ENCODE peak calls at places on chromosomes 7 and 10, in nine cellular contexts. A is T-helper 2 cell; L is Peyer's patch; U is CD8-positive, alpha-beta memory T cell; J is T-helper 1 cell; T is CD14-positive monocyte; K is mesothelial cell of epicardium; C is effector memory CD8-positive, alpha-beta T cell; E is HTR-8/SVneo. I is an unnamed sample.

GRCh38 chr7:24706211-24707165 is 50.8 kb downstream of the GSDME start:
- DNase-seq in E (no peak), U (no peak), L (no peak), T (no peak), J (no peak), A (no peak), C (no peak), K (no peak), I (no peak)

GRCh38 chr10:35216303-35216905 is 89.8 kb downstream of the CREM start:
- DNase-seq in A (no peak), E (no peak), C (no peak), T (peak), K (no peak), J (no peak), U (no peak), L (peak), I (peak)

GRCh38 chr10:122495406-122496340 is 34.3 kb downstream of the HTRA1 start:
- DNase-seq in K (no peak), A (peak), T (no peak), C (no peak), E (no peak), J (no peak), U (peak), L (no peak), I (peak)

GRCh38 chr7:106419455-106420182 is 134.8 kb upstream of the NAMPT start:
- DNase-seq in C (no peak), J (no peak), A (no peak), E (no peak), K (no peak), U (no peak), L (no peak), T (no peak), I (peak)

GRCh38 chr10:3268025-3268424 is 95.4 kb upstream of the PITRM1 start:
- DNase-seq in L (no peak), E (no peak), C (no peak), T (no peak), J (no peak), K (no peak), A (no peak), U (no peak), I (no peak)

GRCh38 chr10:29189272-29189671 is 99.6 kb upstream of the LYZL1 start:
- DNase-seq in E (no peak), A (no peak), T (no peak), C (no peak), U (no peak), J (no peak), L (no peak), K (no peak), I (no peak)

GRCh38 chr7:506921-507622 is 12.6 kb downstream of the PDGFA start:
- DNase-seq in A (no peak), E (no peak), T (peak), J (no peak), C (no peak), U (peak), K (no peak), L (peak), I (no peak)

GRCh38 chr10:33706191-33706590 is 371.7 kb upstream of the NRP1 start:
- DNase-seq in J (no peak), T (no peak), L (no peak), A (no peak), K (no peak), E (no peak), U (no peak), C (no peak), I (no peak)

GRCh38 chr7:56009695-56010094 is 41.5 kb downstream of the PSPH start:
- DNase-seq in A (no peak), E (no peak), J (no peak), C (no peak), U (no peak), T (no peak), K (no peak), L (no peak), I (no peak)

GRCh38 chr7:44259547-44260457 is 59.0 kb downstream of the YKT6 start:
- DNase-seq in K (no peak), T (no peak), U (no peak), A (no peak), L (peak), E (no peak), C (no peak), J (no peak), I (peak)

GRCh38 chr10:43262043-43262901 is 4.6 kb downstream of the RASGEF1A start:
- DNase-seq in A (no peak), J (no peak), E (no peak), U (peak), T (no peak), K (no peak), C (no peak), L (peak), I (no peak)

GRCh38 chr10:77631241-77631640 is 6.4 kb downstream of the KCNMA1 start:
- DNase-seq in T (no peak), J (no peak), U (no peak), E (no peak), A (no peak), C (no peak), L (no peak), K (no peak), I (no peak)

GRCh38 chr10:24723788-24724380 is at the start of gene ARHGAP21:
- DNase-seq in E (peak), T (no peak), L (peak), U (peak), K (peak), A (peak), J (peak), C (peak), I (peak)

GRCh38 chr7:123847868-123848267 is 2.9 kb downstream of the HYAL4 start:
- DNase-seq in K (no peak), L (no peak), E (no peak), A (no peak), T (no peak), J (no peak), U (no peak), C (no peak), I (no peak)

GRCh38 chr10:35594115-35594849 is 10.9 kb upstream of the GJD4 start:
- DNase-seq in T (no peak), U (no peak), J (no peak), E (no peak), A (no peak), C (no peak), L (no peak), K (no peak), I (no peak)